ENCODE peak calls at places on chromosomes 6 and 20, in six cellular contexts. Q is HCT116, F is ovary, Z is stomach, N is body of pancreas, G is adrenal gland. D is an unnamed sample.

GRCh38 chr6:6003334-6004146 is 3.2 kb downstream of the NRN1 start:
- DNase-seq in Q (no peak), F (no peak), Z (no peak), N (no peak), G (no peak), D (no peak)

GRCh38 chr20:22584630-22584921 is 204 bp upstream of the FOXA2 start:
- DNase-seq in Q (no peak), F (no peak), Z (peak), N (peak), G (no peak), D (peak)

GRCh38 chr6:139595183-139595582 is 220.7 kb upstream of the CITED2 start:
- DNase-seq in Q (no peak), F (no peak), Z (no peak), N (no peak), G (no peak), D (no peak)

GRCh38 chr6:24902782-24903181 is 33.0 kb downstream of the RIPOR2 start:
- DNase-seq in Q (peak), F (no peak), Z (no peak), N (no peak), G (peak), D (no peak)

GRCh38 chr6:13454286-13455221 is 32.8 kb downstream of the GFOD1 start:
- DNase-seq in Q (no peak), F (no peak), Z (peak), N (no peak), G (peak), D (peak)

GRCh38 chr6:4567141-4567540 is 209.1 kb upstream of the CDYL start:
- DNase-seq in Q (no peak), F (no peak), Z (no peak), N (no peak), G (no peak), D (no peak)

GRCh38 chr6:87393026-87393622 is 14.6 kb upstream of the CFAP206 start:
- DNase-seq in Q (peak), F (no peak), Z (no peak), N (peak), G (peak), D (no peak)

GRCh38 chr6:138824482-138825134 is 28.7 kb downstream of the ECT2L start:
- DNase-seq in Q (no peak), F (no peak), Z (no peak), N (no peak), G (no peak), D (no peak)

GRCh38 chr20:59992531-59992930 is 34.3 kb downstream of the CDH26 start:
- DNase-seq in Q (no peak), F (no peak), Z (no peak), N (no peak), G (no peak), D (no peak)

GRCh38 chr6:166307981-166308768 is at the start of gene PRR18:
- DNase-seq in Q (no peak), F (no peak), Z (no peak), N (peak), G (no peak), D (no peak)

GRCh38 chr6:16555550-16555949 is 205.7 kb downstream of the ATXN1 start:
- DNase-seq in Q (no peak), F (no peak), Z (no peak), N (no peak), G (no peak), D (no peak)

GRCh38 chr20:63699466-63700198 is 3.2 kb downstream of the TNFRSF6B start:
- DNase-seq in Q (no peak), F (peak), Z (no peak), N (no peak), G (no peak), D (no peak)

GRCh38 chr20:36237477-36237876 is 1.2 kb downstream of the AAR2 start:
- DNase-seq in Q (no peak), F (no peak), Z (no peak), N (no peak), G (no peak), D (no peak)

GRCh38 chr6:52365871-52366540 is 4.1 kb downstream of the PAQR8 start:
- DNase-seq in Q (no peak), F (no peak), Z (no peak), N (no peak), G (no peak), D (no peak)

GRCh38 chr20:51531141-51531710 is 11.3 kb downstream of the NFATC2 start:
- DNase-seq in Q (peak), F (no peak), Z (no peak), N (no peak), G (no peak), D (no peak)

GRCh38 chr6:30932665-30933365 is 845 bp upstream of the SFTA2 start:
- DNase-seq in Q (no peak), F (no peak), Z (no peak), N (no peak), G (no peak), D (no peak)

GRCh38 chr6:103107985-103108384 is 1714.5 kb downstream of the GRIK2 start:
- DNase-seq in Q (no peak), F (no peak), Z (no peak), N (no peak), G (no peak), D (no peak)

GRCh38 chr20:63508072-63508768 is 9.3 kb upstream of the EEF1A2 start:
- DNase-seq in Q (no peak), F (no peak), Z (no peak), N (no peak), G (no peak), D (no peak)

GRCh38 chr6:148451690-148452089 is 109.1 kb downstream of the SASH1 start:
- DNase-seq in Q (no peak), F (no peak), Z (no peak), N (no peak), G (no peak), D (peak)

GRCh38 chr6:168527451-168528210 is 86.6 kb downstream of the SMOC2 start:
- DNase-seq in Q (no peak), F (no peak), Z (no peak), N (no peak), G (no peak), D (no peak)

GRCh38 chr20:51394706-51395105 is 147.8 kb downstream of the NFATC2 start:
- DNase-seq in Q (no peak), F (no peak), Z (no peak), N (no peak), G (no peak), D (no peak)

GRCh38 chr6:2999005-2999620 is 581 bp upstream of the NQO2 start:
- DNase-seq in Q (no peak), F (no peak), Z (peak), N (no peak), G (peak), D (peak)

GRCh38 chr6:82066196-82066595 is 181.3 kb downstream of the IBTK start:
- DNase-seq in Q (no peak), F (no peak), Z (no peak), N (no peak), G (no peak), D (no peak)

GRCh38 chr6:31775633-31776263 is 1.4 kb downstream of the VWA7 start:
- DNase-seq in Q (no peak), F (no peak), Z (no peak), N (no peak), G (no peak), D (no peak)

GRCh38 chr6:131694832-131695426 is 6.3 kb downstream of the OR2A4 start:
- DNase-seq in Q (peak), F (peak), Z (peak), N (peak), G (peak), D (peak)

GRCh38 chr6:20534906-20535305 is 649 bp downstream of the CDKAL1 start:
- DNase-seq in Q (no peak), F (no peak), Z (no peak), N (no peak), G (no peak), D (no peak)

GRCh38 chr20:7272512-7272911 is 505.0 kb downstream of the BMP2 start:
- DNase-seq in Q (no peak), F (no peak), Z (no peak), N (no peak), G (no peak), D (no peak)
- TF ChIP-seq CTCF in Q (no peak), F (no peak), Z (no peak), N (no peak), G (no peak), D (no peak)

GRCh38 chr6:394641-395289 is 3.2 kb downstream of the IRF4 start:
- DNase-seq in Q (no peak), F (no peak), Z (no peak), N (no peak), G (no peak), D (no peak)

GRCh38 chr6:392441-393390 is 1.2 kb downstream of the IRF4 start:
- DNase-seq in Q (no peak), F (no peak), Z (no peak), N (no peak), G (no peak), D (no peak)

GRCh38 chr6:395432-396125 is 4.0 kb downstream of the IRF4 start:
- DNase-seq in Q (no peak), F (no peak), Z (no peak), N (no peak), G (no peak), D (no peak)

GRCh38 chr6:391559-392440 is at the start of gene IRF4:
- DNase-seq in Q (no peak), F (no peak), Z (no peak), N (no peak), G (no peak), D (peak)

GRCh38 chr6:393391-394221 is 2.1 kb downstream of the IRF4 start:
- DNase-seq in Q (no peak), F (no peak), Z (no peak), N (no peak), G (no peak), D (no peak)
- TF ChIP-seq POLR2A in Q (no peak), F (no peak), Z (no peak), N (no peak), G (no peak), D (no peak)

GRCh38 chr6:39199976-39200375 is 29.3 kb downstream of the KCNK5 start:
- DNase-seq in Q (no peak), F (no peak), Z (no peak), N (no peak), G (no peak), D (no peak)

GRCh38 chr6:39197521-39198500 is 31.5 kb downstream of the KCNK5 start:
- DNase-seq in Q (no peak), F (no peak), Z (no peak), N (no peak), G (no peak), D (no peak)

GRCh38 chr6:39199541-39199940 is 29.7 kb downstream of the KCNK5 start:
- DNase-seq in Q (no peak), F (no peak), Z (no peak), N (no peak), G (no peak), D (no peak)

GRCh38 chr6:39202166-39202565 is 27.1 kb downstream of the KCNK5 start:
- DNase-seq in Q (no peak), F (no peak), Z (no peak), N (no peak), G (no peak), D (no peak)

DNA sequence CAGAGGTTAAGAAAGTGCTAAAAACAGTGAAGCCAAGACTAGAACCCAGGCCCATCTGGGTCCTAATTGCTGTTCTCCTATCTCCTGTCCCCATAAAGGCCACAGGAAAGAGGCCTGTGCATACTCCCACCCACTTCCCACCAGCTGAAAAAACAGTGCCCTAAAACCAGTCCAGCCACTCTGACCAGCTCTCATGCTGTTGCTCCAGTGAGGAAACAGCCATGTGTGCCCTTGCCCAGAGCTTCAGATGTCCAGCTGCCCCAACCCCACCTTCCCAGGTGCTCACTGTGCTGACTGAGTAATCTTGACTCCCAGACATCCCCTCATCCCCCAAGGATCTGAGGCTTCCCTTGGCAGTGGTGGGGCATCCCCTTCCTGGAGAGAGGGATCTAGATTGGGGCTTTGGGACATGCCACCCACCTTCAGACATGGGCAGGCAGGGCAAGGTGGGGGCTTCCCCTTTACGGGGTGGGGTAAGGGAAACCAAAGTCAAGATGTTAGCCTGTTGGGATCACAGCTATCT is 28.7 kb downstream of the KCNK5 start:
- DNase-seq in Q (no peak), F (no peak), Z (no peak), N (peak), G (no peak), D (no peak)
- H3K27ac ChIP-seq in Q (no peak), F (no peak), Z (peak), N (no peak), G (no peak), D (no peak)

DNA sequence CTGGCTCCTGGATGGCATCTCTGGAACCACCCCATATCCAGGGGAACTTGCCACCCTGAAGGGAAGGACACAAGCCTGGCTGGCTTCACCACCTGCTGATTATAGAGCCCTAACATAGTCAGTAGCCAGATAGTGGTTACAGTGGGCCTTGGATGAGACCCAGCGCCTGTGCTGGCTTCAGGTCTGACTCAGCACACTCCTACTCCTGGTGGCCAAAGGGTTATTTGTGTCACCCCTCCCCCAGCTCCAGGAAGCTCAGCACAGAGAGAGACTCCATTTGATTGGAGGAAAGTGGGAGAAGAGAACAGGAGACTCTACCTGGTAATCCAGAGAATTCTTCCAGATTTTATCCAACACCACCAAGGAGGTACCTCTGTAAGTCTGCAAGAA is 12.8 kb downstream of the SNX14 start:
- DNase-seq in Q (no peak), F (no peak), Z (peak), N (peak), G (peak), D (no peak)
- TF ChIP-seq CTCF in Q (no peak), F (no peak), Z (no peak), N (no peak), G (no peak), D (no peak)

DNA sequence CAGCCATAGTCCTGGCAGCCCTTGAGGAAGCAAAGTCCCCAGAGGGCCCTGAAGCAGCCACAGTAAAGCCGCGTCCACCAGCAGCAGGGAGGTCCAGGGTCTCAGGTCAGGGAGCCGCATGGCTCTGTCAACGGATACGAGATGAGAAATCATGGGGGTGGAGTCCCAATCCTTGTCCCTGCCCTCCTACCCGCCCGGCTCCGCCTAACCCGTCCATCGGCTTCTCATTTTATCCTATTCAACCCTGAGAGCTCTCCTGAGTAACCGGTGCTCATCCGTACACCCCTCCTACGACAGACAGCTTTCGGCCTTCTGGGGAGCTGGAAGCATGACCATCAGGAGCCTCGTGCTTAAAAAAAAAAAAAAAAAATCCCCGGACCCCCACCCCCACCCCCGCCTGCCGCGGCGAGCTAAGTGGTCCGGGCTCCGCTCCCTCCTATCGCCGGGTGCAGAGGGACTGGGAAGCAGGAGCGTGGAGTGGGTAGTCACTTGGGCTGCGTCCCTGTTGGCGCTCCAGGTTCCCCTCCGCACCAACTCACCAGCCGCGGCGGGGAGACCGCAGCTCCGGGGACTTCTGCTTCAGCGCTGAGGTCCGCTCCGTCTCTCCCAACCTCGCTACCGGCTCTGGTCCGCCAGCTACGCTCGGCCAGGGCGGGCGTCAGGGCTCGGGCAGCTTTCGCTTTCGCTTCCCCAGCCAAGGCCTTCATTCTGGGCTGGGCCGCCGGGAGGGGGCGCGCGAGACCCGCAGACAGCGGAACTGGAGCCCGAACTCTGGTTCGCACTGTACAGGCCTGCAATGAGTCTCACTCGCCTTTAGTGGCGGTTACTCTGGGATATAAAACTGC is at the start of gene TAP2:
- DNase-seq in Q (peak), F (peak), Z (peak), N (peak), G (peak), D (peak)
- TF ChIP-seq POLR2A in Q (peak), F (peak), Z (no peak), N (peak), G (peak), D (peak)

GRCh38 chr20:38075161-38075998 is 41.8 kb downstream of the RPRD1B start:
- DNase-seq in Q (no peak), F (no peak), Z (no peak), N (no peak), G (no peak), D (no peak)
- H3K27ac ChIP-seq in Q (no peak), F (no peak), Z (peak), N (no peak), G (no peak), D (peak)

DNA sequence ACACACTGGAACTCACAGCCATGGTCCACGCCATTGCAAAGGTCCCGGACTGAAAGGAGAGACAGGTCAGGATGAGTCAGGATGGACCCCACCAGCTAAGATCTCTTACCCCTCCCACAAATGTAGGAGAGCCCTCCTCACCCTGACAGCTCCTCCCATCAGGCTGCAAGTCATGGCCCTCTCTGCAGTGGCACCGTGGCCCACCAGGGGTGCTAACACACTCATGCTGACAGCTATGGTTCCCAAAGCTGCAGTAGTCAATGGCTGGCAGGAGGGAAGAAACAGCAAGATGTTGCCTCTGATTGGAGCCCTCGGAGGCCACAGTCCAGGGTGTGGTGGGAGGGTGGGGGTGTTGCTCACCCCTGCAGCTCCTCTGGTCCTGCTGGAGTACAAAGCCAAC is 5.7 kb upstream of the RBPJL start:
- DNase-seq in Q (peak), F (no peak), Z (no peak), N (no peak), G (no peak), D (no peak)
- TF ChIP-seq CTCF in Q (no peak), F (no peak), Z (peak), N (no peak), G (no peak), D (peak)

GRCh38 chr20:1776608-1777475 is 118.4 kb upstream of the SIRPA start:
- DNase-seq in Q (peak), F (peak), Z (peak), N (peak), G (peak), D (peak)
- TF ChIP-seq POLR2A in Q (no peak), F (no peak), Z (no peak), N (no peak), G (peak), D (no peak)